ENCODE peak calls at places on chromosomes 2 and 18, in four cellular contexts. Y, X, M and T are unnamed samples.

GRCh38 chr2:109436635-109437225 is 177.0 kb downstream of the SEPTIN10 start:
- DNase-seq in Y (no peak), X (no peak), M (peak), T (no peak)

GRCh38 chr2:217307023-217307422 is 447.2 kb upstream of the TNP1 start:
- DNase-seq in Y (no peak), X (no peak), M (no peak), T (no peak)

GRCh38 chr2:20365249-20365817 is 14.7 kb upstream of the PUM2 start:
- DNase-seq in Y (no peak), X (no peak), M (no peak), T (peak)

GRCh38 chr2:120769076-120769786 is 33.6 kb downstream of the GLI2 start:
- DNase-seq in Y (no peak), X (no peak), M (peak), T (no peak)

GRCh38 chr2:74197049-74197448 is 1.4 kb upstream of the MTHFD2 start:
- DNase-seq in Y (no peak), X (no peak), M (no peak), T (no peak)

GRCh38 chr2:173984866-173985588 is 19.9 kb upstream of the SP3 start:
- DNase-seq in Y (no peak), X (no peak), M (no peak), T (no peak)

GRCh38 chr18:79524181-79525078 is 128.7 kb downstream of the NFATC1 start:
- DNase-seq in Y (no peak), X (no peak), M (peak), T (no peak)

GRCh38 chr2:197515277-197515797 is 529 bp upstream of the MOB4 start:
- DNase-seq in Y (peak), X (no peak), M (no peak), T (peak)

GRCh38 chr2:9781252-9781651 is 62.0 kb upstream of the TAF1B start:
- DNase-seq in Y (no peak), X (no peak), M (no peak), T (no peak)

GRCh38 chr2:217553689-217554088 is 449.1 kb downstream of the TNS1 start:
- DNase-seq in Y (no peak), X (no peak), M (no peak), T (no peak)

GRCh38 chr2:12728221-12728777 is 11.6 kb downstream of the TRIB2 start:
- DNase-seq in Y (no peak), X (no peak), M (no peak), T (peak)

GRCh38 chr2:10575566-10576300 is 114.0 kb downstream of the NOL10 start:
- DNase-seq in Y (no peak), X (no peak), M (no peak), T (no peak)

GRCh38 chr2:10338242-10339188 is 35.8 kb downstream of the HPCAL1 start:
- DNase-seq in Y (no peak), X (no peak), M (no peak), T (no peak)

GRCh38 chr2:57703407-57703806 is 343.2 kb upstream of the VRK2 start:
- DNase-seq in Y (no peak), X (no peak), M (no peak), T (no peak)

GRCh38 chr2:150387586-150388288 is 99.7 kb downstream of the RND3 start:
- DNase-seq in Y (no peak), X (no peak), M (no peak), T (no peak)

GRCh38 chr2:152499921-152500320 is 164.9 kb downstream of the FMNL2 start:
- DNase-seq in Y (peak), X (no peak), M (no peak), T (no peak)

GRCh38 chr18:51425889-51426288 is 228.4 kb upstream of the MEX3C start:
- DNase-seq in Y (no peak), X (no peak), M (no peak), T (no peak)

GRCh38 chr18:67468038-67468437 is 48.5 kb downstream of the DSEL start:
- DNase-seq in Y (no peak), X (no peak), M (no peak), T (no peak)

GRCh38 chr2:3284657-3285630 is 92.7 kb downstream of the EIPR1 start:
- DNase-seq in Y (no peak), X (no peak), M (no peak), T (no peak)

GRCh38 chr2:217256261-217256660 is 396.4 kb upstream of the TNP1 start:
- DNase-seq in Y (peak), X (no peak), M (no peak), T (no peak)

GRCh38 chr2:41903746-41904145 is 144.1 kb upstream of the PKDCC start:
- DNase-seq in Y (no peak), X (no peak), M (no peak), T (no peak)

GRCh38 chr18:35949903-35950627 is 22.4 kb upstream of the RMP24 start:
- DNase-seq in Y (peak), X (peak), M (no peak), T (peak)

GRCh38 chr2:72561621-72562318 is 264.1 kb downstream of the EXOC6B start:
- DNase-seq in Y (no peak), X (no peak), M (no peak), T (no peak)

GRCh38 chr2:705971-706511 is 28.8 kb upstream of the TMEM18 start:
- DNase-seq in Y (no peak), X (no peak), M (no peak), T (no peak)

GRCh38 chr2:56169521-56169920 is 14.3 kb upstream of the CCDC85A start:
- DNase-seq in Y (no peak), X (no peak), M (no peak), T (no peak)

GRCh38 chr2:2800697-2801096 is 469.6 kb upstream of the MYT1L start:
- DNase-seq in Y (no peak), X (no peak), M (no peak), T (no peak)

GRCh38 chr2:138209009-138209408 is 244.7 kb downstream of the HNMT start:
- DNase-seq in Y (no peak), X (no peak), M (no peak), T (no peak)

GRCh38 chr2:9627310-9627709 is 3.5 kb downstream of the YWHAQ start:
- DNase-seq in Y (no peak), X (no peak), M (no peak), T (no peak)

GRCh38 chr2:142707318-142707717 is 170.1 kb upstream of the KYNU start:
- DNase-seq in Y (no peak), X (no peak), M (no peak), T (no peak)

GRCh38 chr2:212227755-212228154 is 310.8 kb downstream of the ERBB4 start:
- DNase-seq in Y (peak), X (no peak), M (no peak), T (no peak)

GRCh38 chr18:10923671-10924070 is 225.7 kb downstream of the PIEZO2 start:
- DNase-seq in Y (no peak), X (no peak), M (no peak), T (no peak)

GRCh38 chr2:118059919-118060478 is 28.3 kb upstream of the INSIG2 start:
- DNase-seq in Y (no peak), X (no peak), M (no peak), T (peak)